ENCODE peak calls at places on chromosome 11, in five cellular contexts. F is mesendoderm, S is IMR-90, M is H9, P is H1. H is an unnamed sample.

GRCh38 chr11:14609902-14610301 is 33.7 kb upstream of the PDE3B start:
- DNase-seq in F (peak), S (no peak), M (no peak), P (no peak), H (no peak)

GRCh38 chr11:73262851-73263495 is 9.2 kb upstream of the P2RY6 start:
- DNase-seq in F (no peak), S (peak), M (peak), P (no peak), H (no peak)

GRCh38 chr11:12769834-12770345 is 95.7 kb downstream of the TEAD1 start:
- DNase-seq in F (peak), S (peak), M (no peak), P (no peak), H (no peak)

GRCh38 chr11:14308114-14308896 is 50.7 kb downstream of the RRAS2 start:
- DNase-seq in F (peak), S (peak), M (no peak), P (no peak), H (no peak)

GRCh38 chr11:2586091-2586792 is 113.6 kb downstream of the KCNQ1OT1 start:
- DNase-seq in F (no peak), S (no peak), M (peak), P (no peak), H (no peak)

GRCh38 chr11:63870351-63871197 is 31.7 kb downstream of the MARK2 start:
- DNase-seq in F (no peak), S (peak), M (no peak), P (no peak), H (no peak)

GRCh38 chr11:58762284-58763119 is 30.8 kb upstream of the GLYAT start:
- DNase-seq in F (no peak), S (no peak), M (no peak), P (no peak), H (peak)

GRCh38 chr11:60880189-60880588 is 12.8 kb downstream of the ZP1 start:
- DNase-seq in F (no peak), S (no peak), M (no peak), P (no peak), H (no peak)

GRCh38 chr11:28697920-28698827 is 590.0 kb downstream of the METTL15 start:
- DNase-seq in F (peak), S (peak), M (peak), P (peak), H (peak)

GRCh38 chr11:87019582-87020271 is 18.0 kb upstream of the TMEM135 start:
- DNase-seq in F (no peak), S (peak), M (no peak), P (no peak), H (no peak)

GRCh38 chr11:2562897-2563215 is 118.0 kb downstream of the KCNQ1 start:
- DNase-seq in F (no peak), S (no peak), M (no peak), P (no peak), H (no peak)

GRCh38 chr11:12248330-12248729 is 129.0 kb upstream of the PARVA start:
- DNase-seq in F (no peak), S (peak), M (no peak), P (no peak), H (no peak)

GRCh38 chr11:1303973-1304372 is 5.5 kb downstream of the TOLLIP start:
- DNase-seq in F (no peak), S (no peak), M (peak), P (no peak), H (no peak)

GRCh38 chr11:108592591-108593213 is 866 bp downstream of the EXPH5 start:
- DNase-seq in F (no peak), S (no peak), M (peak), P (no peak), H (peak)

GRCh38 chr11:17498058-17498457 is 21.4 kb upstream of the ABCC8 start:
- DNase-seq in F (peak), S (no peak), M (peak), P (no peak), H (no peak)

GRCh38 chr11:21769188-21769587 is 423.7 kb upstream of the ANO5 start:
- DNase-seq in F (no peak), S (no peak), M (no peak), P (no peak), H (no peak)

GRCh38 chr11:5123802-5124521 is 14.2 kb downstream of the OR52A5 start:
- DNase-seq in F (peak), S (peak), M (peak), P (peak), H (peak)

DNA sequence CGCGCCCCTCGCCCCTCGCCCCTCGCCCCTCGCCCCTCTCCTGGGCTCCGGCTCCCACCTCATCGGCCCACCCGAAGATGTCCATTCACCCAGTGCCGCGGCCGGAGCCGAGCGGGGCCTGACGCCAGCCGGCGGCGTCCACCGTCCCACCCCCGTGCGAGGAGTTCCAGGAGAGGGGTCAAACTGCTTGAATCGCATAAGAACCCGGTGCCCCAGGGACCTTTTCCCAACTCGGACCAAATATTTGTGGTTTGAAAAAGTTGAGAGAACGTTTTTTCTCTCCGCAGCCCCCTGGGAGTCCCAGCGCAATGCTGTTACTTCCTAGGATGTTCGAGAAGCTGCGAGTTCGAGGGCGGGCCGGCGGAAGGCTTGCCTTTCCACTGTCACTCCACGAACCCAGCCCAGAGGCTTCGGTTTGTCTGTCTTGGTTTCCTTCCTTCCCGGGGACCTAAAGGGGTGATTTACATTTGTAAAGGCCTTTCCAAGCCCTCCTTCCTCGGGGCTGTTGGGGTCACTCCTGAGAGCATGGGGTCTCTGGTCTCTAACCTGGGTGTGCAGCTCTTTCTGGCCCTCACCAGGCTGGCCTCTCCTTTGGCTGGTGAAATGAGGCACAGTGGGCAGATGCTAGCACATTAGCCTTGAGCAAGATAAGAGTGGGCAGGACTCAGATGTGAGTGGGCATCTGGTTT is 38.0 kb downstream of the ETS1 start:
- DNase-seq in F (no peak), S (no peak), M (no peak), P (no peak), H (no peak)
- H2BK15ac ChIP-seq in F (peak), S (no peak), M (no peak), P (no peak), H (no peak)

GRCh38 chr11:67316882-67317364 is 13.6 kb downstream of the SSH3 start:
- DNase-seq in F (no peak), S (peak), M (no peak), P (no peak), H (no peak)

GRCh38 chr11:67317365-67318238 is 14.3 kb downstream of the SSH3 start:
- DNase-seq in F (peak), S (peak), M (peak), P (peak), H (peak)

GRCh38 chr11:67320011-67320410 is 16.7 kb downstream of the SSH3 start:
- DNase-seq in F (no peak), S (peak), M (no peak), P (no peak), H (no peak)

GRCh38 chr11:67320691-67321090 is 17.4 kb downstream of the SSH3 start:
- DNase-seq in F (no peak), S (no peak), M (no peak), P (no peak), H (no peak)

GRCh38 chr11:67318239-67318555 is 14.9 kb downstream of the SSH3 start:
- DNase-seq in F (no peak), S (no peak), M (no peak), P (no peak), H (no peak)
- H2BK15ac ChIP-seq in F (no peak), S (no peak), M (no peak), P (no peak), H (no peak)

DNA sequence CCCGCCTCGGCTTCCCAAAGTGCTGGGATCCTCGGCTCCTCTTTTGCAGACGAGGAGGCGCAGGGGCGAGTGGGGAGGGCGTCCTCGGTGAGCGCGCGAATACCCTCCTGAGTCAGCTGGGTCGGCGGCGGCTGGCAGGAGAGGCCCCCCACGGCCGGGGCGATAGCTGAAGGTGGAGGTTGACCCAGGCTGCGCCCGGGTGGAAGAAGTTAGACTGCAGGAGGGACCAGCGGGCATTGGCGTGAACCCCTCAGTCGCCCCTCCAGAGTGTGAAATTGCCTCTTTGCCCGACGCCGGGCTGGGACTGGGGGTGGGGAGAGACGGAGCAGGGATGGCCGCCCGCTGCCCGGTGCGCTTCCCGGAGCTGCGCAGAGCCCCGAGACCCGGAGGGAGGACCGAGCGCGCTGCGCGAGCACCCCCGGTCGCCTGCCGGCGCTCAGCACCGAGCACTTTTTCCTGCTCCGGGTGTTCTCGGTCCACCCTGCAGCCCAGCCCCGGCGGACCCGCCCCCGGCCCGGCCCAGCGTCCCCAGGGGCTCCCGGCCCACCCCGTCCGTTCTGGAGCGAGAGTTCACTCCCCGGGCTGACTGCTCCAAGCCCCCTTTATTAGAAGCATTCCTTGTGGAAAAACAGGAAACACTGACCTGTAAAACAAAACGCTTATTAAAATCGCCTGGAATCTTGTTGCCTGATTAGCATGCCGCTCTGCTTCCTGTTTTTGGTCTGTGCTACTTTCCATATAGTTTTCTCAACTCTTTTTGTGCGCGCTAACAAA is 13.7 kb upstream of the CPT1A start:
- DNase-seq in F (peak), S (peak), M (peak), P (no peak), H (no peak)
- H2BK15ac ChIP-seq in F (no peak), S (no peak), M (no peak), P (no peak), H (peak)

GRCh38 chr11:82239498-82239897 is 494.2 kb downstream of the FAM181B start:
- DNase-seq in F (no peak), S (no peak), M (no peak), P (no peak), H (no peak)
- H2BK15ac ChIP-seq in F (no peak), S (no peak), M (no peak), P (no peak), H (no peak)

GRCh38 chr11:132047167-132047566 is 676.8 kb downstream of the NTM start:
- DNase-seq in F (no peak), S (peak), M (no peak), P (no peak), H (no peak)
- H2BK15ac ChIP-seq in F (no peak), S (peak), M (no peak), P (no peak), H (no peak)

GRCh38 chr11:39442177-39442576 is 2017.3 kb downstream of the LRRC4C start:
- DNase-seq in F (no peak), S (no peak), M (no peak), P (no peak), H (no peak)
- H2BK15ac ChIP-seq in F (no peak), S (no peak), M (no peak), P (no peak), H (no peak)